ENCODE peak calls at places on chromosomes 12 and 14, in six cellular contexts. A is DMS 273 treated with DMSO at 0.1 percent for 48 hours; B is amniotic stem cell; M is activated naive CD4-positive, alpha-beta T cell; N is mucosa of descending colon; I is C1 segment of cervical spinal cord. Z is an unnamed sample.

GRCh38 chr12:29149691-29150382 is 759 bp downstream of the FAR2 start:
- DNase-seq in M (no peak), B (no peak), N (peak; percentile 70), A (no peak), I (no peak), Z (peak; percentile 43)

GRCh38 chr12:116525418-116526001 is 33.7 kb upstream of the MAP1LC3B2 start:
- DNase-seq in M (no peak), N (peak; percentile 41), A (no peak), B (peak; percentile 77), I (peak; percentile 33), Z (no peak)

GRCh38 chr12:53951577-53952334 is 2.9 kb upstream of the HOXC12 start:
- DNase-seq in M (no peak), A (no peak), N (no peak), B (no peak), I (no peak), Z (no peak)

GRCh38 chr14:49997991-49998390 is 105.1 kb downstream of the ARF6 start:
- DNase-seq in N (no peak), I (no peak), M (no peak), A (peak; percentile 51), B (no peak), Z (peak; percentile 9)

GRCh38 chr12:97038859-97039258 is 131.8 kb downstream of the NEDD1 start:
- DNase-seq in A (no peak), B (no peak), M (no peak), N (no peak), I (no peak), Z (no peak)

GRCh38 chr12:45232771-45233372 is 17.0 kb downstream of the ANO6 start:
- DNase-seq in M (no peak), A (no peak), N (no peak), I (no peak), B (peak; percentile 83), Z (no peak)

GRCh38 chr12:125038976-125039625 is 26.1 kb upstream of the AACS start:
- DNase-seq in I (no peak), B (no peak), A (no peak), M (no peak), N (no peak), Z (no peak)

GRCh38 chr14:75470238-75470797 is 42.5 kb downstream of the JDP2 start:
- DNase-seq in I (no peak), N (peak; percentile 62), A (no peak), B (no peak), M (no peak), Z (no peak)

GRCh38 chr12:85147331-85147730 is 111.2 kb downstream of the LRRIQ1 start:
- DNase-seq in I (no peak), N (no peak), B (no peak), M (no peak), A (no peak), Z (no peak)

GRCh38 chr12:47833591-47834012 is 13.9 kb upstream of the HDAC7 start:
- DNase-seq in N (no peak), A (no peak), M (no peak), B (no peak), I (no peak), Z (no peak)

GRCh38 chr12:110367209-110367864 is 36.2 kb downstream of the ANAPC7 start:
- DNase-seq in M (no peak), A (peak; percentile 77), I (no peak), N (no peak), B (no peak), Z (peak; percentile 28)

GRCh38 chr12:131827961-131828534 is at the start of gene MMP17:
- DNase-seq in B (peak; percentile 44), A (no peak), N (no peak), I (no peak), M (no peak), Z (peak; percentile 52)

GRCh38 chr12:82055391-82055790 is 296.2 kb upstream of the PPFIA2 start:
- DNase-seq in M (no peak), A (no peak), I (no peak), B (no peak), N (no peak), Z (no peak)

GRCh38 chr12:27966870-27967269 is 5.7 kb downstream of the PTHLH start:
- DNase-seq in N (no peak), M (no peak), B (peak; percentile 76), I (no peak), A (peak; percentile 57), Z (no peak)

GRCh38 chr12:121883315-121883660 is 5.3 kb upstream of the PSMD9 start:
- DNase-seq in M (no peak), N (no peak), I (no peak), A (no peak), B (no peak), Z (no peak)

GRCh38 chr12:12726543-12727093 is 9.4 kb downstream of the CDKN1B start:
- DNase-seq in I (no peak), N (no peak), M (no peak), A (no peak), B (peak; percentile 72), Z (no peak)

GRCh38 chr14:73696466-73697390 is 17.5 kb downstream of the PNMA1 start:
- DNase-seq in N (no peak), I (no peak), B (no peak), M (no peak), A (no peak), Z (no peak)

GRCh38 chr14:58073516-58073915 is 78.5 kb downstream of the ARMH4 start:
- DNase-seq in M (no peak), N (no peak), I (no peak), B (no peak), A (no peak), Z (no peak)

GRCh38 chr12:101455685-101456084 is 19.5 kb upstream of the SPIC start:
- DNase-seq in N (no peak), B (no peak), I (no peak), A (no peak), M (no peak), Z (no peak)

GRCh38 chr14:50520947-50521815 is 11.2 kb downstream of the MAP4K5 start:
- DNase-seq in M (no peak), I (no peak), N (no peak), B (peak; percentile 65), A (no peak), Z (no peak)

GRCh38 chr12:55797068-55797467 is 20.5 kb downstream of the SARNP start:
- DNase-seq in N (no peak), B (no peak), M (no peak), A (peak; percentile 5), I (peak; percentile 1), Z (peak; percentile 9)

GRCh38 chr12:64695550-64695949 is 63.7 kb downstream of the GNS start:
- DNase-seq in A (no peak), M (no peak), I (no peak), N (no peak), B (no peak), Z (no peak)

GRCh38 chr14:56648508-56649301 is 69.1 kb downstream of the TMEM260 start:
- DNase-seq in A (no peak), B (no peak), I (no peak), N (no peak), M (no peak), Z (no peak)

GRCh38 chr14:68970096-68970612 is 8.9 kb downstream of the ACTN1 start:
- DNase-seq in N (no peak), I (no peak), M (no peak), B (no peak), A (no peak), Z (no peak)

GRCh38 chr12:42568952-42569916 is 20.3 kb downstream of the PRICKLE1 start:
- DNase-seq in B (peak; percentile 29), A (peak; percentile 14), N (no peak), M (no peak), I (no peak), Z (peak; percentile 38)

GRCh38 chr12:57388425-57388824 is 42.4 kb downstream of the R3HDM2 start:
- DNase-seq in A (no peak), B (no peak), I (no peak), M (no peak), N (no peak), Z (no peak)